ENCODE peak calls at places on chromosomes 6 and 20, in eight cellular contexts. F, A, S, R, P, C, Q and G are unnamed samples.

GRCh38 chr6:134911532-134911931 is 38.4 kb downstream of the ALDH8A1 start:
- DNase-seq in F (no peak), A (no peak), S (no peak), R (no peak), P (peak; percentile 92), C (no peak), Q (no peak), G (peak; percentile 88)

GRCh38 chr6:51472745-51473483 is 614.5 kb downstream of the PKHD1 start:
- DNase-seq in F (no peak), A (no peak), S (peak; percentile 4), R (no peak), P (no peak), C (no peak), Q (no peak), G (no peak)

GRCh38 chr6:77454386-77454785 is 8.9 kb downstream of the HTR1B start:
- DNase-seq in F (no peak), A (no peak), S (no peak), R (no peak), P (no peak), C (no peak), Q (no peak), G (peak; percentile 21)

GRCh38 chr6:29757701-29758293 is 34.6 kb downstream of the HLA-F start:
- DNase-seq in F (no peak), A (no peak), S (no peak), R (no peak), P (no peak), C (no peak), Q (no peak), G (no peak)

GRCh38 chr6:43790031-43790430 is 20.0 kb downstream of the VEGFA start:
- DNase-seq in F (no peak), A (no peak), S (no peak), R (no peak), P (no peak), C (peak; percentile 81), Q (no peak), G (no peak)

GRCh38 chr6:129631070-129631469 is 78.9 kb downstream of the ARHGAP18 start:
- DNase-seq in F (no peak), A (no peak), S (no peak), R (no peak), P (no peak), C (no peak), Q (no peak), G (no peak)

GRCh38 chr20:53774487-53775203 is 181.0 kb upstream of the ZNF217 start:
- DNase-seq in F (no peak), A (no peak), S (no peak), R (no peak), P (peak; percentile 97), C (no peak), Q (no peak), G (peak; percentile 95)

GRCh38 chr6:142810952-142811514 is 133.9 kb downstream of the HIVEP2 start:
- DNase-seq in F (no peak), A (no peak), S (no peak), R (no peak), P (peak; percentile 18), C (no peak), Q (no peak), G (peak; percentile 88)

GRCh38 chr6:18503187-18503586 is 116.0 kb downstream of the RNF144B start:
- DNase-seq in F (no peak), A (no peak), S (no peak), R (no peak), P (no peak), C (no peak), Q (no peak), G (no peak)